ENCODE peak calls at places on chromosomes 1 and 21, in seven cellular contexts. W, L, O, E, Y, V and N are unnamed samples. For H3K36me3, the result is how much of the 10 kb centered on the place peaks cover.

GRCh38 chr1:38094711-38095336 is 48.2 kb upstream of the POU3F1 start:
- DNase-seq in W (no peak), L (no peak), O (no peak), E (no peak), Y (no peak), V (no peak), N (peak)

GRCh38 chr21:38229260-38229877 is 27.4 kb upstream of the KCNJ15 start:
- DNase-seq in W (no peak), L (no peak), O (no peak), E (no peak), Y (no peak), V (no peak), N (peak)

GRCh38 chr21:36835383-36835795 is 131.1 kb downstream of the HLCS start:
- DNase-seq in W (no peak), L (no peak), O (no peak), E (peak), Y (no peak), V (no peak), N (no peak)

GRCh38 chr1:40944841-40945430 is 34.6 kb upstream of the CTPS1 start:
- DNase-seq in W (no peak), L (no peak), O (no peak), E (no peak), Y (no peak), V (no peak), N (no peak)

GRCh38 chr1:43668956-43669355 is 19.0 kb downstream of the KDM4A start:
- DNase-seq in W (no peak), L (no peak), O (no peak), E (no peak), Y (no peak), V (no peak), N (no peak)

GRCh38 chr1:907611-908451 is 15.9 kb upstream of the SAMD11 start:
- DNase-seq in W (peak), L (peak), O (no peak), E (peak), Y (peak), V (no peak), N (peak)

GRCh38 chr1:230407351-230407750 is 18.8 kb downstream of the PGBD5 start:
- DNase-seq in W (no peak), L (no peak), O (no peak), E (no peak), Y (no peak), V (no peak), N (no peak)

GRCh38 chr21:42164064-42164789 is 54.7 kb upstream of the ABCG1 start:
- DNase-seq in W (peak), L (peak), O (no peak), E (peak), Y (peak), V (peak), N (peak)

GRCh38 chr1:168065511-168065910 is 71.2 kb downstream of the GPR161 start:
- DNase-seq in W (no peak), L (no peak), O (no peak), E (no peak), Y (no peak), V (no peak), N (no peak)

GRCh38 chr21:29217818-29218252 is 80.9 kb upstream of the BACH1 start:
- DNase-seq in W (no peak), L (no peak), O (no peak), E (no peak), Y (no peak), V (no peak), N (no peak)

DNA sequence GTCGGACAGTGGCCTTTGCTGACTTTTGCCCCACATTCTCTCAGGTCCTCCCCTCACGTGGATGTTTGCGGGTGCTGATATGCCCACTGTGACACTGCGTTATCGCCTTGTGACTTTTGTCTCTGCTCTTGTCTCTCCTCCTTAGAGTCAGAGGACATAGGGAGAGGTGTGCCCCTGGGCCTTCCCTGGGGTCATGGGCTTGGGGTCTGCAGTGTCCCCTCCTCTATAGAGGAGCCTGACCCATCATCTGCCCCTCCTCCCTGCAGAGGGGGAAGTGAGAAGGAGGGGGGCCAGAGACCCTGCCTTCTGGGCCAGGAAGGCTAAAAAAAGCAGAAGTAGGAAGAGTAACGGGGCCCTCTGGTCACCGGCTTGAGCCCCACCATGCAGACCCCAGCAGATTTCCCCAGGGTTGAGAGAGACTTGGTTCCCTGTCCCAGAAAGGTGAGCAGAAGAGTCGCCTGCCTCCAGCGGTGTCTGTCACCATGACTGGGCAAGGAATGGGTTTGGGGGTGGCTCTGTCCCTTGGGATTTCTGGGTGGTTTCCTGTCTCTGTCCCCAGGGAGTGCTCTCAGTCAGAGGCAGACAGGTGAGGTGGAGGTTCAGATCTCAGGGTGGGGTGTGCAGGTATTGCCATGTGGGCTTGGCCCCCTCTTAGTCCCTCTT is 13.4 kb downstream of the RPS6KA1 start:
- DNase-seq in W (no peak), L (no peak), O (no peak), E (no peak), Y (no peak), V (no peak), N (peak)
- H3K4me3 ChIP-seq in W (no peak), L (peak), O (peak), E (peak), Y (no peak), V (no peak), N (peak)

DNA sequence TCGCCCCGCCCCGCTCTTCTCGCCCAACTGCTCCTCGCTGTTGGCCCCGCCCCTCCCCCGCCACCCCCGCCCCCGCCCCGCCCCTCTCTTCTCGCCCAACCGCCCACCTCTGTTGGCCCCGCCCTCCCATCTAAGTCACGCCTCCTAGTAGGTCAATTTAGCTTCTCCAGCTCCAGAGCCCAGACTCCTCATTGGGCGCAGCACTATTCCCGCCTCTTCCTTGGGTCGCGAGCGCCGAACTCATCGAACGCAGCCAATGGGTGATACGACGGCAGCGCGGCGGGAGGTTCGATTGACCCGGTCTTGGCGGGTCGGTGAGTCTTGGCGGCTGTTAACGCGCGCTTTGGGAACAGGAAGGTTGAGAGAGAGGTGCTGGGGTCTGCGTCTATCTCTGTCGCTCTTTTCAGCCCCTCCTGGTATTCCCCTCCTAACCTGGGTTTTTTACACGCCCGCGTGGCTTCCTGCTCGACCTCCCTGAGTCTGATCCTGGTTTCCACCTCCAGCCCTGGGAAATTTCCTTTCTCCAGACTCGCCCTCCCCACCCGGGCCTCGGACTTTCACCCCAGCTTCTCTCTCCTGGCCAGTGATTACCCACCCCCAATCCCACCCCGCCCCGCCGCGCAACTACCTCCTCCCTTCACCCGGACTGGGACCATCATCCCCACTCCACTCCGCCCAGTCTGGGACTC is at the start of gene RAD54L:
- DNase-seq in W (peak), L (peak), O (peak), E (peak), Y (peak), V (peak), N (peak)
- TF ChIP-seq POLR2A in W (no peak), L (no peak), O (peak), E (no peak), Y (no peak), V (peak), N (no peak)

DNA sequence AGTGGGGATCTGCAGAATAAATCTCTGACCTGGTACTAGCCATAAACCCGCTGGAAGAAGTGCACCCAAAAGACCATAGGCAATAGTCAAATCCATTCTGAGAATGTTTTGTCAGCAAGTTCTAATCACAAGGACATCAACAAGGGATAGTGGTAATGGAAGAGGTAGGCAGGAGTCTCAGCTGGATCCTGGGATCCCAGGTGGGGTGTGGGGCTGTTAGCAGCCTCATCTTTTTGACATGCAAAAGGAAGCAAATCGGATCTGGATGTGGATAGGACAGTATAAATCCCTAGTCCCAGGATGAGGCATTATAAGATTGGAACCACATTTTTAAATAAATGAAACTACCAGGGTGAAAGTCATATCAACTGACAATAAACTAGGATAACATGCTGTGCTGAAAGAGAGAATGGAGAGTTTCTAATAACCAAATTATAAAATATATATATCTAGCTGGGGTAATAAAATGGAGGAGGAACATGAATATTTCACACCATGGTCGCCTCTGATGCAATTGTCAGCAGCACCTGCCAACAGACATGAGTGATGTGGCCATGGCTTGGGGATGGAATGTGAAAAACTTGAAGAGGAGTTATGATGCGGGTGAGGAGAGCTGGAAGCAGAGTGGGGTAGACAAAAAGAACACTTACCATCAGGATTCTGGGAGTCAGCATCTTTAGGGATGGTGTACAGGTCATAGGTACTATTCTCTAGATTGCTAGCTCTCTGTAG is 23.7 kb upstream of the PEX19 start:
- DNase-seq in W (no peak), L (no peak), O (no peak), E (no peak), Y (no peak), V (no peak), N (no peak)
- H3K36me3 ChIP-seq in W (under half), L (half or more), O (under half), E (half or more), Y (half or more), V (half or more), N (half or more)

GRCh38 chr1:237640011-237640671 is 250.6 kb downstream of the ZP4 start:
- DNase-seq in W (no peak), L (no peak), O (no peak), E (no peak), Y (no peak), V (no peak), N (no peak)
- H3K4me3 ChIP-seq in W (no peak), L (no peak), O (no peak), E (no peak), Y (no peak), V (no peak), N (no peak)

DNA sequence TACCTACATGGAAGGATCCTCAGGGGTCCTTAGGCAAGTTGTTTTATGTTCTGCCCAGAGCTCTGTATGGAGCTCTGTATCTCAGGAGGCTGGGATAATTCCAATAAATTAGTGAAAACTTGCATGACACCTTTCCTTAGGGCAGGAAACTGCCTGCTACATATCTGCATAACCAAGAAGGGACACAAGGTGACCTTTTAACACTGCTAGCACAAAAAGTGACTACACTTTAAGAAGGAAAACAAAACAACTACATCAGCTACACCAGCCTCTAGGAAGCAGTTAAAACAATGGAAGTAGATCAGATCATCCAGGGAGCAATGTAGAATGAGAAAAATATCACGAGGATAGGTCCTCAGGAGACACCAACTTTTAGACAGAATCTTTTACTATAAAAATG is 93.9 kb downstream of the TNFSF18 start:
- DNase-seq in W (no peak), L (no peak), O (no peak), E (no peak), Y (no peak), V (no peak), N (no peak)
- TF ChIP-seq POLR2A in W (no peak), L (no peak), O (no peak), E (no peak), Y (no peak), V (no peak), N (no peak)